ENCODE peak calls at places on chromosomes 4 and X, in five cellular contexts. Q, J, M, U and P are unnamed samples.

GRCh38 chr4:2793920-2794706 is 1.2 kb downstream of the SH3BP2 start:
- DNase-seq in Q (peak; percentile 66), U (no peak), J (no peak), M (peak; percentile 39), P (peak; percentile 30)

GRCh38 chr4:141158219-141158618 is 24.9 kb upstream of the RNF150 start:
- DNase-seq in Q (no peak), U (peak; percentile 31), J (peak; percentile 51), M (no peak), P (peak; percentile 36)

GRCh38 chr4:165058676-165059075 is 5.0 kb downstream of the TRIM75 start:
- DNase-seq in U (no peak), M (no peak), Q (no peak), J (no peak), P (no peak)

GRCh38 chrX:132533409-132533808 is 44.6 kb upstream of the MBNL3 start:
- DNase-seq in U (no peak), J (no peak), Q (no peak), M (no peak), P (no peak)

GRCh38 chr4:99857302-99857701 is 36.9 kb downstream of the LAMTOR3 start:
- DNase-seq in Q (no peak), J (no peak), U (no peak), M (no peak), P (no peak)

GRCh38 chr4:72496119-72496518 is 72.9 kb downstream of the ADAMTS3 start:
- DNase-seq in Q (no peak), J (peak; percentile 71), U (no peak), M (no peak), P (peak; percentile 24)

GRCh38 chr4:7073526-7074390 is 5.9 kb upstream of the GRPEL1 start:
- DNase-seq in Q (no peak), U (peak; percentile 20), M (peak; percentile 61), J (peak; percentile 67), P (peak; percentile 60)

GRCh38 chrX:39984191-39984956 is 113.4 kb downstream of the BCOR start:
- DNase-seq in M (peak; percentile 47), Q (no peak), J (no peak), U (no peak), P (peak; percentile 59)

GRCh38 chrX:73855546-73855945 is 292.5 kb downstream of the CHIC1 start:
- DNase-seq in J (peak; percentile 78), Q (peak; percentile 75), U (peak; percentile 72), M (peak; percentile 78), P (peak; percentile 57)

GRCh38 chrX:635428-636192 is 5.0 kb downstream of the SHOX start:
- DNase-seq in J (no peak), Q (no peak), U (no peak), M (no peak), P (no peak)

GRCh38 chrX:42484233-42484632 is 293.7 kb downstream of the PPP1R2C start:
- DNase-seq in U (no peak), M (no peak), J (no peak), Q (no peak), P (no peak)

GRCh38 chrX:153662266-153662665 is 11.3 kb downstream of the PNCK start:
- DNase-seq in Q (peak; percentile 63), J (no peak), M (no peak), U (peak; percentile 15), P (peak; percentile 54)

GRCh38 chr4:74190919-74191397 is 33.0 kb downstream of the MTHFD2L start:
- DNase-seq in M (no peak), J (peak; percentile 42), U (peak; percentile 59), Q (peak; percentile 39), P (no peak)

GRCh38 chr4:121140712-121141111 is 23.4 kb downstream of the TNIP3 start:
- DNase-seq in Q (no peak), J (no peak), M (no peak), U (no peak), P (peak; percentile 8)

GRCh38 chr4:25865586-25865985 is 2.8 kb upstream of the SEL1L3 start:
- DNase-seq in M (no peak), U (peak; percentile 10), J (peak; percentile 77), Q (peak; percentile 65), P (peak; percentile 99)

GRCh38 chrX:116409224-116409623 is 27.2 kb upstream of the SLC6A14 start:
- DNase-seq in M (no peak), U (no peak), J (no peak), Q (no peak), P (no peak)

GRCh38 chr4:40321671-40322131 is 13.4 kb upstream of the CHRNA9 start:
- DNase-seq in U (peak; percentile 3), M (no peak), Q (no peak), J (no peak), P (peak; percentile 49)

GRCh38 chr4:1539132-1539755 is 133.0 kb upstream of the NKX1-1 start:
- DNase-seq in M (no peak), J (no peak), Q (no peak), U (no peak), P (no peak)

GRCh38 chr4:82745173-82745842 is 53.3 kb downstream of the SCD5 start:
- DNase-seq in Q (no peak), J (no peak), U (no peak), M (no peak), P (peak; percentile 96)

GRCh38 chrX:14673764-14674163 is 144.4 kb downstream of the GLRA2 start:
- DNase-seq in U (no peak), J (peak; percentile 96), M (no peak), Q (no peak), P (peak; percentile 90)

GRCh38 chrX:108453841-108454240 is 14.2 kb downstream of the COL4A5 start:
- DNase-seq in M (no peak), U (no peak), J (no peak), Q (no peak), P (no peak)

GRCh38 chr4:182307746-182308145 is 64.5 kb downstream of the TENM3 start:
- DNase-seq in U (no peak), M (no peak), J (peak; percentile 40), Q (no peak), P (peak; percentile 92)

GRCh38 chr4:182736207-182736606 is 181.0 kb downstream of the DCTD start:
- DNase-seq in U (no peak), M (no peak), Q (no peak), J (no peak), P (peak; percentile 92)

GRCh38 chr4:165194368-165194767 is 13.0 kb upstream of the KLHL2 start:
- DNase-seq in U (no peak), J (no peak), M (no peak), Q (no peak), P (no peak)

GRCh38 chr4:40502936-40503335 is 126.7 kb downstream of the RBM47 start:
- DNase-seq in M (no peak), Q (no peak), U (peak; percentile 41), J (no peak), P (peak; percentile 36)

GRCh38 chr4:25795566-25796454 is 67.0 kb downstream of the SEL1L3 start:
- DNase-seq in J (peak; percentile 24), U (no peak), Q (no peak), M (no peak), P (peak; percentile 73)

GRCh38 chr4:85475631-85476233 is 782 bp downstream of the ARHGAP24 start:
- DNase-seq in U (no peak), J (no peak), M (peak; percentile 42), Q (no peak), P (peak; percentile 32)
- H3K4me3 ChIP-seq in U (peak overlapping the region; percentile 72), J (peak overlapping the region; percentile 80), M (peak overlapping the region; percentile 56), Q (peak overlapping the region; percentile 46), P (peak overlapping the region; percentile 87)

GRCh38 chrX:25021132-25021498 is 5.3 kb upstream of the ARX start:
- DNase-seq in J (no peak), M (no peak), Q (no peak), U (no peak), P (no peak)

GRCh38 chrX:25019707-25020390 is 4.1 kb upstream of the ARX start:
- DNase-seq in M (no peak), Q (no peak), U (no peak), J (no peak), P (no peak)

GRCh38 chrX:25023908-25024307 is 8.1 kb upstream of the ARX start:
- DNase-seq in J (no peak), Q (no peak), M (no peak), U (no peak), P (no peak)

GRCh38 chrX:25020391-25021131 is 4.8 kb upstream of the ARX start:
- DNase-seq in M (peak; percentile 61), Q (no peak), J (no peak), U (peak; percentile 31), P (no peak)

DNA sequence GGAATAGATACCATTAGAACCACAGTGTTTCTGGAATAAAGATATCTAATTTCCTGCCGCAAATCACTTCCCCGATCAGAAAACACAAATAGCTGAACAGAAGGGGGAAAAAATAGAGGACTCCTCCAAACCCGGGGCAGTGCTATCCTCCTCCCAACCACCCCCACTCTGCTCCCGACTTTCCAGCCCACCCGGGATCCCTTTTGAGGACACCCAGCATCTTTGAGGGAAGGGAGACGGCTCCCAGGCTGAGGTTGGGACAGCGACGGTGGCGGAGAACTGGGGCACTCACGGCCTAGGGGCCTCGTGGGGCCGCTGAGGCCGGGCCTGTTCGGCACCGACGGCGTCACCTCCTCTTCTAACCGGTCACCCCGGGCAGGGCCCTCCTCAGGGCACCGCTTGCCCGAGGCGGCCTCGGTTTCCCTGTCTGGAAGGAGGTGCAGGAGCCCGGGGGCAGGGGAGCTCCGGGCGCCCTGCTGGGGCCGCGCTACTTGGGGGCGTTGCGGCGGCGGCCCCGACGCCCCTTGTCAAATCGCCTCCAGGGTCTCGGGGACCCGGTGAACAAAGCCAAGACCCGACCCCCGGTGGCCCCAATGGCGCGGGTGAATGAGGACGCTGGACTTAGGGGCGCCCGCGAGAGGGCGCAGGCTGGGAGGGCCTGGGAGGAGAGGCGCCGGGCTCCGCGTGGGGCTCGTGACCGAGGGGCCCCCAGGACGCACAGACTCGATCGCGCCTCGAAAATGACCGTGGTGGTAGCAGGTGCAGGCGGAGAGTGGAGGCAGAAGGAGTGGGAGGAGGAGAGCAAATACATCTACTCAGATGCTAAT is 6.9 kb upstream of the ARX start:
- DNase-seq in M (no peak), U (no peak), Q (no peak), J (no peak), P (no peak)
- TF ChIP-seq CTCF in M (no peak), U (no peak), Q (no peak), J (no peak), P (no peak)

GRCh38 chrX:151697537-151697936 is 2.3 kb downstream of the PRRG3 start:
- DNase-seq in J (no peak), U (no peak), M (no peak), Q (no peak), P (no peak)

GRCh38 chrX:151692825-151693224 is 2.4 kb upstream of the PRRG3 start:
- DNase-seq in M (no peak), Q (peak; percentile 20), J (no peak), U (no peak), P (no peak)

GRCh38 chrX:151694121-151694520 is 1.1 kb upstream of the PRRG3 start:
- DNase-seq in M (no peak), U (no peak), J (no peak), Q (no peak), P (no peak)

GRCh38 chrX:151694661-151695582 is at the start of gene PRRG3:
- DNase-seq in U (no peak), Q (no peak), J (no peak), M (no peak), P (no peak)

DNA sequence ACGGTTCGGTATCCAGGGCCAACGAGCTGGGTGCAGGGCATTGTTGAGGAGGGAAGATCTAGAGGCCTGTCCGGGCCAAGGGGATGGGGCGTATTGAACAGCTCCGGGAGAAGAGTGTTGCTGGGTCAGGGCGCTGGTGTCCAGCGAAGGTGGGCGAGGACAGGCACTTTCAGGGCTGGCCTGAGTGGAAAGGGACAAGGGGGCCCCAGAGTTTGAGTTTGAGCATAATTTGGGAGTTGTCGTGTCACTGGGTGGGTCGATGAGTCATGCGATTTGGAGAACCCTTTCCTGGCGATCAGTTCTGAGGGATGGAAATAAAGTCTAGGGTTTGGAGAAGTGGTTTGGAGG is 299 bp downstream of the PRRG3 start:
- DNase-seq in U (no peak), Q (no peak), J (no peak), M (no peak), P (no peak)
- H3K4me3 ChIP-seq in U (no peak overlapping the region), Q (peak overlapping the region; percentile 25), J (no peak overlapping the region), M (peak overlapping the region; percentile 9), P (no peak overlapping the region)

GRCh38 chrX:34891391-34891790 is 51.2 kb upstream of the FAM47B start:
- DNase-seq in M (no peak), J (no peak), Q (no peak), U (no peak), P (no peak)

GRCh38 chrX:34893741-34894140 is 48.9 kb upstream of the FAM47B start:
- DNase-seq in M (no peak), U (peak; percentile 7), Q (no peak), J (peak; percentile 48), P (peak; percentile 15)
- TF ChIP-seq CTCF in M (no peak), U (peak; percentile 17), Q (no peak), J (peak; percentile 61), P (peak; percentile 24)